ENCODE peak calls at places on chromosome 9, in four cellular contexts. B is astrocyte of the hippocampus; M is stimulated activated CD4-positive, alpha-beta T cell treated with anti-CD3 and anti-CD28 coated beads, Interleukin-1b, Interleukin-23, amount 100 ng/mL, for 4 hours; N is SK-N-SH. K is an unnamed sample.

GRCh38 chr9:37528652-37529072 is 42.9 kb downstream of the POLR1E start:
- DNase-seq in B (no peak), M (no peak), N (no peak), K (peak; percentile 16)

GRCh38 chr9:87620727-87621322 is 105.1 kb upstream of the CTSL start:
- DNase-seq in B (peak; percentile 74), M (no peak), N (peak; percentile 73), K (peak; percentile 4)

GRCh38 chr9:94783928-94784327 is 57.4 kb downstream of the AOPEP start:
- DNase-seq in B (no peak), M (no peak), N (no peak), K (no peak)

GRCh38 chr9:93589688-93590087 is 13.3 kb downstream of the PHF2 start:
- DNase-seq in B (no peak), M (no peak), N (no peak), K (peak; percentile 57)

GRCh38 chr9:114503009-114503408 is 2.3 kb downstream of the WHRN start:
- DNase-seq in B (peak; percentile 18), M (no peak), N (no peak), K (peak; percentile 48)

GRCh38 chr9:77018058-77019009 is 1.1 kb upstream of the FOXB2 start:
- DNase-seq in B (peak; percentile 54), M (no peak), N (peak; percentile 37), K (no peak)

GRCh38 chr9:34204011-34204635 is 25.3 kb downstream of the UBAP1 start:
- DNase-seq in B (no peak), M (no peak), N (no peak), K (no peak)

GRCh38 chr9:121637441-121638222 is 13.8 kb upstream of the DAB2IP start:
- DNase-seq in B (peak; percentile 17), M (no peak), N (peak; percentile 66), K (no peak)

GRCh38 chr9:16526380-16526779 is 344.1 kb downstream of the BNC2 start:
- DNase-seq in B (no peak), M (no peak), N (no peak), K (no peak)

GRCh38 chr9:91841591-91841990 is 108.4 kb downstream of the ROR2 start:
- DNase-seq in B (no peak), M (no peak), N (no peak), K (no peak)

GRCh38 chr9:6413365-6414263 is 615 bp downstream of the UHRF2 start:
- DNase-seq in B (no peak), M (peak; percentile 27), N (peak; percentile 77), K (peak; percentile 80)

GRCh38 chr9:133103183-133103986 is 17.7 kb downstream of the RALGDS start:
- DNase-seq in B (peak; percentile 71), M (peak; percentile 45), N (peak; percentile 93), K (peak; percentile 19)

GRCh38 chr9:86303316-86303975 is 21.1 kb upstream of the ISCA1 start:
- DNase-seq in B (no peak), M (no peak), N (no peak), K (no peak)

GRCh38 chr9:20551835-20552234 is 70.5 kb downstream of the MLLT3 start:
- DNase-seq in B (no peak), M (no peak), N (no peak), K (no peak)

GRCh38 chr9:117063721-117064471 is 351.0 kb downstream of the ASTN2 start:
- DNase-seq in B (no peak), M (no peak), N (no peak), K (no peak)

GRCh38 chr9:69121155-69122085 is 52.7 kb upstream of the TJP2 start:
- DNase-seq in B (peak; percentile 69), M (peak; percentile 6), N (peak; percentile 86), K (peak; percentile 70)

GRCh38 chr9:107739601-107740082 is 250.1 kb upstream of the KLF4 start:
- DNase-seq in B (peak; percentile 83), M (no peak), N (no peak), K (peak; percentile 11)

GRCh38 chr9:99962685-99963261 is 56.3 kb downstream of the STX17 start:
- DNase-seq in B (peak; percentile 48), M (no peak), N (no peak), K (no peak)

GRCh38 chr9:109989296-109989695 is 209.3 kb downstream of the PALM2AKAP2 start:
- DNase-seq in B (peak; percentile 58), M (no peak), N (no peak), K (no peak)

GRCh38 chr9:123290764-123291163 is 22.4 kb upstream of the STRBP start:
- DNase-seq in B (no peak), M (no peak), N (no peak), K (no peak)

GRCh38 chr9:4661165-4662095 is 664 bp upstream of the PLPP6 start:
- DNase-seq in B (peak; percentile 73), M (no peak), N (no peak), K (no peak)

GRCh38 chr9:4118666-4119065 is 181.2 kb downstream of the GLIS3 start:
- DNase-seq in B (no peak), M (no peak), N (no peak), K (no peak)

GRCh38 chr9:33445389-33445881 is 2.0 kb downstream of the AQP3 start:
- DNase-seq in B (no peak), M (no peak), N (no peak), K (no peak)

GRCh38 chr9:135904121-135904520 is 3.2 kb downstream of the CAMSAP1 start:
- DNase-seq in B (no peak), M (no peak), N (no peak), K (no peak)

GRCh38 chr9:109020581-109020980 is 7.3 kb upstream of the CTNNAL1 start:
- DNase-seq in B (no peak), M (no peak), N (no peak), K (no peak)

GRCh38 chr9:92440751-92441046 is 16.4 kb upstream of the OMD start:
- DNase-seq in B (no peak), M (no peak), N (no peak), K (no peak)

GRCh38 chr9:22010881-22011625 is 1.9 kb upstream of the CDKN2B start:
- DNase-seq in B (peak; percentile 75), M (no peak), N (no peak), K (no peak)

GRCh38 chr9:108865037-108865436 is 3.0 kb downstream of the ACTL7A start:
- DNase-seq in B (no peak), M (no peak), N (no peak), K (no peak)

GRCh38 chr9:26524225-26524624 is 368.4 kb downstream of the CAAP1 start:
- DNase-seq in B (peak; percentile 42), M (no peak), N (no peak), K (no peak)

GRCh38 chr9:113178087-113178486 is 27.3 kb downstream of the SLC31A2 start:
- DNase-seq in B (peak; percentile 78), M (no peak), N (no peak), K (no peak)

GRCh38 chr9:136996361-136997281 is at the start of gene CLIC3:
- DNase-seq in B (peak; percentile 55), M (no peak), N (peak; percentile 68), K (peak; percentile 39)

GRCh38 chr9:69178583-69179011 is 4.5 kb downstream of the TJP2 start:
- DNase-seq in B (peak; percentile 45), M (no peak), N (no peak), K (no peak)

GRCh38 chr9:70410368-70410767 is 4.1 kb downstream of the KLF9 start:
- DNase-seq in B (peak; percentile 57), M (no peak), N (no peak), K (no peak)

GRCh38 chr9:125608488-125609224 is 98.4 kb downstream of the MAPKAP1 start:
- DNase-seq in B (no peak), M (no peak), N (peak; percentile 32), K (no peak)